ENCODE peak calls at places on chromosomes 7 and 10, in five cellular contexts. One of them, this sample, is unnamed.

GRCh38 chr7:114243646-114244045 is 171.0 kb upstream of the FOXP2 start:
- DNase-seq in upper lobe of right lung: no peak
- DNase-seq in CD8-positive, alpha-beta memory T cell: no peak
- DNase-seq in MM.1S: no peak
- DNase-seq in mesenchymal stem cell: no peak
- DNase-seq in this sample: no peak

GRCh38 chr10:131272897-131273451 is 38.5 kb downstream of the TCERG1L start:
- DNase-seq in upper lobe of right lung: no peak
- DNase-seq in CD8-positive, alpha-beta memory T cell: peak; percentile 39
- DNase-seq in MM.1S: no peak
- DNase-seq in mesenchymal stem cell: no peak
- DNase-seq in this sample: no peak

GRCh38 chr10:125782055-125782454 is 6.4 kb upstream of the MMP21 start:
- DNase-seq in upper lobe of right lung: no peak
- DNase-seq in CD8-positive, alpha-beta memory T cell: no peak
- DNase-seq in MM.1S: no peak
- DNase-seq in mesenchymal stem cell: no peak
- DNase-seq in this sample: no peak

GRCh38 chr10:1638889-1639418 is 98.4 kb downstream of the ADARB2 start:
- DNase-seq in upper lobe of right lung: no peak
- DNase-seq in CD8-positive, alpha-beta memory T cell: no peak
- DNase-seq in MM.1S: no peak
- DNase-seq in mesenchymal stem cell: no peak
- DNase-seq in this sample: no peak

GRCh38 chr10:128540806-128541739 is 414.9 kb upstream of the MKI67 start:
- DNase-seq in upper lobe of right lung: no peak
- DNase-seq in CD8-positive, alpha-beta memory T cell: no peak
- DNase-seq in MM.1S: no peak
- DNase-seq in mesenchymal stem cell: peak; percentile 19
- DNase-seq in this sample: no peak

GRCh38 chr10:123538401-123539320 is 127.5 kb upstream of the GPR26 start:
- DNase-seq in upper lobe of right lung: no peak
- DNase-seq in CD8-positive, alpha-beta memory T cell: no peak
- DNase-seq in MM.1S: no peak
- DNase-seq in mesenchymal stem cell: no peak
- DNase-seq in this sample: peak; percentile 11

GRCh38 chr10:97701438-97702064 is 12.0 kb upstream of the MARVELD1 start:
- DNase-seq in upper lobe of right lung: no peak
- DNase-seq in CD8-positive, alpha-beta memory T cell: peak; percentile 67
- DNase-seq in MM.1S: peak; percentile 67
- DNase-seq in mesenchymal stem cell: peak; percentile 75
- DNase-seq in this sample: peak; percentile 37

GRCh38 chr7:1920266-1920681 is 250.2 kb downstream of the ELFN1 start:
- DNase-seq in upper lobe of right lung: no peak
- DNase-seq in CD8-positive, alpha-beta memory T cell: peak; percentile 60
- DNase-seq in MM.1S: no peak
- DNase-seq in mesenchymal stem cell: no peak
- DNase-seq in this sample: no peak

GRCh38 chr10:111081595-111081994 is 4.8 kb downstream of the ADRA2A start:
- DNase-seq in upper lobe of right lung: no peak
- DNase-seq in CD8-positive, alpha-beta memory T cell: no peak
- DNase-seq in MM.1S: no peak
- DNase-seq in mesenchymal stem cell: no peak
- DNase-seq in this sample: no peak

GRCh38 chr7:69598081-69598486 is at the start of gene AUTS2:
- DNase-seq in upper lobe of right lung: peak; percentile 92
- DNase-seq in CD8-positive, alpha-beta memory T cell: peak; percentile 60
- DNase-seq in MM.1S: peak; percentile 81
- DNase-seq in mesenchymal stem cell: peak; percentile 77
- DNase-seq in this sample: peak; percentile 27

GRCh38 chr7:69596056-69596455 is 2.2 kb upstream of the AUTS2 start:
- DNase-seq in upper lobe of right lung: no peak
- DNase-seq in CD8-positive, alpha-beta memory T cell: no peak
- DNase-seq in MM.1S: no peak
- DNase-seq in mesenchymal stem cell: no peak
- DNase-seq in this sample: no peak

GRCh38 chr7:69595415-69595814 is 2.9 kb upstream of the AUTS2 start:
- DNase-seq in upper lobe of right lung: no peak
- DNase-seq in CD8-positive, alpha-beta memory T cell: no peak
- DNase-seq in MM.1S: no peak
- DNase-seq in mesenchymal stem cell: no peak
- DNase-seq in this sample: no peak

GRCh38 chr7:69597278-69598076 is 798 bp upstream of the AUTS2 start:
- DNase-seq in upper lobe of right lung: peak; percentile 72
- DNase-seq in CD8-positive, alpha-beta memory T cell: no peak
- DNase-seq in MM.1S: no peak
- DNase-seq in mesenchymal stem cell: peak; percentile 21
- DNase-seq in this sample: no peak

GRCh38 chr7:69596723-69597277 is 1.5 kb upstream of the AUTS2 start:
- DNase-seq in upper lobe of right lung: no peak
- DNase-seq in CD8-positive, alpha-beta memory T cell: no peak
- DNase-seq in MM.1S: no peak
- DNase-seq in mesenchymal stem cell: peak; percentile 13
- DNase-seq in this sample: no peak
- H3K9me3 ChIP-seq in upper lobe of right lung: no peaks in the 10 kb centered on the region
- H3K9me3 ChIP-seq in CD8-positive, alpha-beta memory T cell: no peaks in the 10 kb centered on the region
- H3K9me3 ChIP-seq in MM.1S: no peaks in the 10 kb centered on the region
- H3K9me3 ChIP-seq in mesenchymal stem cell: no peaks in the 10 kb centered on the region
- H3K9me3 ChIP-seq in this sample: no peaks in the 10 kb centered on the region

DNA sequence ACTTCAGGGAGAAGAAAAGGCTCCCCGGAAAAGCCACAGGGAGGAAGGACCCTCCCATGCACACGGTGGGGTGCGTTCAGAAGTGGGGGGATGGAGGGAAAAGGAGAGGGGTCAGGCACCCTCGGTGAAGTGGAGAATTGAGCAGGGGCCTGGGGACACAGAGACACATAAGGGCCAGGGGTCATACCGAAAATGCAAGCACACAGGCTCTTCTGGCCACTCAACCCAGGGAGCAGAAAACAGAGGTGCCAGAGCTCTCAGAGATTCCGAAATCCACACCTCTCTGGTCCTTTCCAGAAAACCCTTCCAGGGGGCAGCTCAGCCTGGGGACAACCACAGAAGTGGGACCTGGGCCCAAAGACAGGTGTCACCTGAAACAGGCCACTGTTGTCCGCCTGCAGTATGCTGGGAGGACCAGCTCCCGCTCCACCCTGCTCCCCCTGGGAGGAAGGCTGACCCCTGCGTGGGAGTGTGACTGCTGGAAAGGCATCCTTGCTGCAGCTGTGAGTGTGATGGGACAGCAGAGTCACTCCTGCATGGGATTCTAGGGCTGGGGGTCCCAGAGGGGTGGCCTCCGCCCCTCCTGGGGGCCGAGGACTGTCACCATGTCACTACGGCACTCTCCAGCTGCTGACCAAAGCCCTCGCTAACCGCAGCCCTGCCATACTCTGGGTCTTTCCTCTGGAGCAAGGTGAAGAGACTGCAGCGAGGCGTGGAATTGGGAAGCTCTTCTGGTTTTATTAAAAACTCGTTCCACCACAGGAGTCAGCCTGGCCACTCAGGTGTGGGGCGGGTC is 63.1 kb downstream of the TMEM209 start:
- DNase-seq in upper lobe of right lung: peak; percentile 70
- DNase-seq in CD8-positive, alpha-beta memory T cell: no peak
- DNase-seq in MM.1S: no peak
- DNase-seq in mesenchymal stem cell: no peak
- DNase-seq in this sample: no peak
- H3K4me3 ChIP-seq in upper lobe of right lung: peak overlapping the region; percentile 48
- H3K4me3 ChIP-seq in CD8-positive, alpha-beta memory T cell: peak overlapping the region; percentile 57
- H3K4me3 ChIP-seq in MM.1S: no peak overlapping the region
- H3K4me3 ChIP-seq in mesenchymal stem cell: no peak overlapping the region
- H3K4me3 ChIP-seq in this sample: peak overlapping the region; percentile 55

GRCh38 chr10:21514101-21514807 is 11.2 kb downstream of the SKIDA1 start:
- DNase-seq in upper lobe of right lung: no peak
- DNase-seq in CD8-positive, alpha-beta memory T cell: no peak
- DNase-seq in MM.1S: no peak
- DNase-seq in mesenchymal stem cell: no peak
- DNase-seq in this sample: no peak

GRCh38 chr10:21516270-21517131 is 9.0 kb downstream of the SKIDA1 start:
- DNase-seq in upper lobe of right lung: peak; percentile 84
- DNase-seq in CD8-positive, alpha-beta memory T cell: peak; percentile 69
- DNase-seq in MM.1S: peak; percentile 73
- DNase-seq in mesenchymal stem cell: peak; percentile 76
- DNase-seq in this sample: peak; percentile 43

GRCh38 chr10:21515581-21516269 is 9.8 kb downstream of the SKIDA1 start:
- DNase-seq in upper lobe of right lung: no peak
- DNase-seq in CD8-positive, alpha-beta memory T cell: no peak
- DNase-seq in MM.1S: no peak
- DNase-seq in mesenchymal stem cell: no peak
- DNase-seq in this sample: no peak

GRCh38 chr10:21513035-21513434 is 12.4 kb downstream of the SKIDA1 start:
- DNase-seq in upper lobe of right lung: no peak
- DNase-seq in CD8-positive, alpha-beta memory T cell: no peak
- DNase-seq in MM.1S: no peak
- DNase-seq in mesenchymal stem cell: peak; percentile 32
- DNase-seq in this sample: no peak

DNA sequence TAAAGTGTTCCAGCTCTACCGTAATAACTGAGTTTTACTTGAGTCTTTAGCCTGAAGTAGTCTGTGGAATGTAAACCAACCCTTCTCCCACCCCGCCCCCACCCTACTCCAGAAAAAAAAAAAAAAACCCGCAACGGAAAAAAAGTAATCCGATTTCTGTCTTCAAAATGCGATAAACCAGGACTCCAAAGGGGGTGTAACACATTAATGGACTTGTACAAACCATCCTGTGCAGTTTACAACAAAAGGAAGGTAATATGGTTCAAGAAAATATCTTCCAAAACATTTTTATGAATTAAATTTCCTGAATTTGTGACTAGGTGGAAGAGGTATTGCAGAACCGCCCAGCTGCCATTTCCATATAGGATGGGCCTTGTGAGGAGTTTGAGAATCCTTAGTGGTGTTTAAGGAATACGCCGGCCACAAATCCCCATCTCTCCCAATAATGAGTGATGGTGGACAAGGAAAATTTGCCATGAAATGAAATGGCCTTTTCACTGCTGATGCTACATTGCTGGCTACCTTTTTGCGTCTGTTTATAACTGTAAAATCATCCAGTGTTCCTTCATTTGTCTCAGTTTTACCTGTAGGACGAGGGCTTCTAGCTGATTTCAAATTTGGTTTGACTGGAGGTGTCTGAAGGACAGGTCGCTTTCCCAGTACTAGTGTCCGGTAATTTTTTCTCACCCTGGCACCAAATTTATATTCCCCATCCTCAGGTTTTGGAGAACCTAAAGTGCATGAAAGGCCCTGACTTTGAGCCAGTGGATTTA is 10.5 kb downstream of the SKIDA1 start:
- DNase-seq in upper lobe of right lung: no peak
- DNase-seq in CD8-positive, alpha-beta memory T cell: no peak
- DNase-seq in MM.1S: no peak
- DNase-seq in mesenchymal stem cell: no peak
- DNase-seq in this sample: no peak
- H3K4me1 ChIP-seq in upper lobe of right lung: peaks cover 19% of the 10 kb centered on the region
- H3K4me1 ChIP-seq in CD8-positive, alpha-beta memory T cell: peaks cover 36% of the 10 kb centered on the region
- H3K4me1 ChIP-seq in MM.1S: peaks cover 4% of the 10 kb centered on the region
- H3K4me1 ChIP-seq in mesenchymal stem cell: peaks cover 12% of the 10 kb centered on the region
- H3K4me1 ChIP-seq in this sample: peaks cover 36% of the 10 kb centered on the region

DNA sequence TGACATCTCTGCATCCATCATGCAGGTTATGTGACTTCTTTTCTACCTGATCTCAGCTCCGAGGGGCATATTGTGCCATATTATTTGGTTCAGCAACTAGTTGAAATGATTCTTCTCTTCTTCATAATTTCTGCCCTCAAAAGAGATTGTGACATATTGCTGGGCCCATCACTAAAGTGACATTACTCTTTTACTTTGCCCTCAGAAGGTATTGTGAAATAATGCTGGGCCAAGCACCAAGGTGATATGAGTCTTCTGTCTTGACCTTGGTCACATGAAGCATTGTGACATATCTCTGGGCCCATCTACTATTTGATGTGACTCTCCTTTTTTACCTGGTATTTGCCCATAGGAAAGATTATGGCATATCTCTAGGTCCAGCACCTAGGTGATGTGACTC is 33.9 kb upstream of the ZNF107 start:
- DNase-seq in upper lobe of right lung: no peak
- DNase-seq in CD8-positive, alpha-beta memory T cell: no peak
- DNase-seq in MM.1S: no peak
- DNase-seq in mesenchymal stem cell: no peak
- DNase-seq in this sample: no peak
- H3K9me3 ChIP-seq in upper lobe of right lung: no peaks in the 10 kb centered on the region
- H3K9me3 ChIP-seq in CD8-positive, alpha-beta memory T cell: no peaks in the 10 kb centered on the region
- H3K9me3 ChIP-seq in MM.1S: no peaks in the 10 kb centered on the region
- H3K9me3 ChIP-seq in mesenchymal stem cell: peaks cover 6% of the 10 kb centered on the region
- H3K9me3 ChIP-seq in this sample: no peaks in the 10 kb centered on the region